ENCODE peak calls at places on chromosomes 2 and 18, in six cellular contexts. One of them, this sample, is unnamed. For H4K20me1, the result is how much of the 10 kb centered on the place peaks cover.

GRCh38 chr18:111292-112014 is 46.9 kb upstream of the USP14 start:
- DNase-seq in neural progenitor cell: peak
- DNase-seq in GM23338: peak
- DNase-seq in PC-3: peak
- DNase-seq in HCT116: no peak
- DNase-seq in MM.1S: peak
- DNase-seq in this sample: no peak

GRCh38 chr18:47251289-47252120 is at the start of gene SKOR2:
- DNase-seq in neural progenitor cell: peak
- DNase-seq in GM23338: peak
- DNase-seq in PC-3: no peak
- DNase-seq in HCT116: no peak
- DNase-seq in MM.1S: no peak
- DNase-seq in this sample: no peak

GRCh38 chr2:74045454-74045853 is 60.7 kb downstream of the TET3 start:
- DNase-seq in neural progenitor cell: no peak
- DNase-seq in GM23338: no peak
- DNase-seq in PC-3: no peak
- DNase-seq in HCT116: no peak
- DNase-seq in MM.1S: no peak
- DNase-seq in this sample: no peak

GRCh38 chr2:13474538-13474937 is 757.8 kb downstream of the TRIB2 start:
- DNase-seq in neural progenitor cell: no peak
- DNase-seq in GM23338: no peak
- DNase-seq in PC-3: peak
- DNase-seq in HCT116: no peak
- DNase-seq in MM.1S: peak
- DNase-seq in this sample: no peak

GRCh38 chr2:156399224-156399949 is 36.8 kb upstream of the GPD2 start:
- DNase-seq in neural progenitor cell: no peak
- DNase-seq in GM23338: peak
- DNase-seq in PC-3: peak
- DNase-seq in HCT116: no peak
- DNase-seq in MM.1S: no peak
- DNase-seq in this sample: no peak

GRCh38 chr2:119486886-119487285 is 37.4 kb downstream of the SCTR start:
- DNase-seq in neural progenitor cell: no peak
- DNase-seq in GM23338: no peak
- DNase-seq in PC-3: no peak
- DNase-seq in HCT116: no peak
- DNase-seq in MM.1S: no peak
- DNase-seq in this sample: no peak

GRCh38 chr2:99403084-99403483 is 65.9 kb downstream of the EIF5B start:
- DNase-seq in neural progenitor cell: no peak
- DNase-seq in GM23338: no peak
- DNase-seq in PC-3: peak
- DNase-seq in HCT116: no peak
- DNase-seq in MM.1S: no peak
- DNase-seq in this sample: no peak

GRCh38 chr2:58521803-58522602 is 280.9 kb upstream of the FANCL start:
- DNase-seq in neural progenitor cell: no peak
- DNase-seq in GM23338: no peak
- DNase-seq in PC-3: peak
- DNase-seq in HCT116: no peak
- DNase-seq in MM.1S: no peak
- DNase-seq in this sample: no peak

GRCh38 chr2:134461511-134461910 is 207.6 kb downstream of the MGAT5 start:
- DNase-seq in neural progenitor cell: no peak
- DNase-seq in GM23338: no peak
- DNase-seq in PC-3: peak
- DNase-seq in HCT116: no peak
- DNase-seq in MM.1S: no peak
- DNase-seq in this sample: no peak

GRCh38 chr18:7572837-7573236 is 5.7 kb downstream of the PTPRM start:
- DNase-seq in neural progenitor cell: no peak
- DNase-seq in GM23338: no peak
- DNase-seq in PC-3: peak
- DNase-seq in HCT116: no peak
- DNase-seq in MM.1S: peak
- DNase-seq in this sample: no peak

GRCh38 chr18:48804856-48805610 is 145.7 kb downstream of the SMAD7 start:
- DNase-seq in neural progenitor cell: no peak
- DNase-seq in GM23338: no peak
- DNase-seq in PC-3: no peak
- DNase-seq in HCT116: no peak
- DNase-seq in MM.1S: no peak
- DNase-seq in this sample: no peak

GRCh38 chr18:29156531-29156930 is 979.6 kb upstream of the CDH2 start:
- DNase-seq in neural progenitor cell: no peak
- DNase-seq in GM23338: no peak
- DNase-seq in PC-3: peak
- DNase-seq in HCT116: no peak
- DNase-seq in MM.1S: no peak
- DNase-seq in this sample: no peak

GRCh38 chr2:24855703-24856102 is 62.5 kb downstream of the CENPO start:
- DNase-seq in neural progenitor cell: peak
- DNase-seq in GM23338: no peak
- DNase-seq in PC-3: no peak
- DNase-seq in HCT116: no peak
- DNase-seq in MM.1S: no peak
- DNase-seq in this sample: no peak

GRCh38 chr2:135557533-135557932 is 26.2 kb downstream of the R3HDM1 start:
- DNase-seq in neural progenitor cell: no peak
- DNase-seq in GM23338: no peak
- DNase-seq in PC-3: no peak
- DNase-seq in HCT116: no peak
- DNase-seq in MM.1S: no peak
- DNase-seq in this sample: no peak

GRCh38 chr2:73172963-73173362 is 29.4 kb upstream of the NOTO start:
- DNase-seq in neural progenitor cell: no peak
- DNase-seq in GM23338: no peak
- DNase-seq in PC-3: no peak
- DNase-seq in HCT116: no peak
- DNase-seq in MM.1S: no peak
- DNase-seq in this sample: no peak

GRCh38 chr2:218027426-218028188 is 24.8 kb upstream of the TNS1 start:
- DNase-seq in neural progenitor cell: no peak
- DNase-seq in GM23338: no peak
- DNase-seq in PC-3: no peak
- DNase-seq in HCT116: no peak
- DNase-seq in MM.1S: no peak
- DNase-seq in this sample: no peak

GRCh38 chr2:39419282-39420223 is 17.5 kb downstream of the MAP4K3 start:
- DNase-seq in neural progenitor cell: no peak
- DNase-seq in GM23338: no peak
- DNase-seq in PC-3: no peak
- DNase-seq in HCT116: no peak
- DNase-seq in MM.1S: no peak
- DNase-seq in this sample: no peak

GRCh38 chr2:16046649-16047048 is 106.3 kb downstream of the MYCN start:
- DNase-seq in neural progenitor cell: no peak
- DNase-seq in GM23338: no peak
- DNase-seq in PC-3: no peak
- DNase-seq in HCT116: no peak
- DNase-seq in MM.1S: no peak
- DNase-seq in this sample: no peak

GRCh38 chr2:16049406-16049805 is 109.1 kb downstream of the MYCN start:
- DNase-seq in neural progenitor cell: no peak
- DNase-seq in GM23338: no peak
- DNase-seq in PC-3: no peak
- DNase-seq in HCT116: no peak
- DNase-seq in MM.1S: no peak
- DNase-seq in this sample: no peak

GRCh38 chr2:16045653-16046352 is 105.5 kb downstream of the MYCN start:
- DNase-seq in neural progenitor cell: no peak
- DNase-seq in GM23338: no peak
- DNase-seq in PC-3: no peak
- DNase-seq in HCT116: no peak
- DNase-seq in MM.1S: no peak
- DNase-seq in this sample: no peak

GRCh38 chr2:16048466-16048865 is 108.1 kb downstream of the MYCN start:
- DNase-seq in neural progenitor cell: no peak
- DNase-seq in GM23338: no peak
- DNase-seq in PC-3: no peak
- DNase-seq in HCT116: no peak
- DNase-seq in MM.1S: no peak
- DNase-seq in this sample: no peak

DNA sequence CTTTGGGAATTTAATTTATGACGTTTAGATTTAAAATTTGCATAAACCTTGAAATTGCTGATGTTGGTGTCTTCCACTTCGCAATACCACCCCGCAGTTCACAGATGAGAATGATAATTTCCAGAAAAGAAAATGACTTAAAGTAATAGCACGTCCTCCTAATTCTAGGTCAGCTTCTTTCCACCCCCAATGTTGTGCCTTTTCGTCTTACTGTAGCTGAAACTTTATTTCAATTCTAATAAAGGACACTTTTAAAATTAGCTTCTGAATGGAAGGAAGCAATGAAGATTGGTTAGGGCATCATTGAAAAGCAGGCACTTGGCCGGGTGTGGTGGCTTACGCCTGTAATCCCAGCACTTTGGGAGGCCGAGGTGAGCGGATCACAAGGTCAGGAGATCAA is 107.4 kb downstream of the MYCN start:
- DNase-seq in neural progenitor cell: no peak
- DNase-seq in GM23338: no peak
- DNase-seq in PC-3: no peak
- DNase-seq in HCT116: no peak
- DNase-seq in MM.1S: no peak
- DNase-seq in this sample: no peak
- TF ChIP-seq EZH2phosphoT487 in neural progenitor cell: no peak
- TF ChIP-seq EZH2phosphoT487 in GM23338: no peak
- TF ChIP-seq EZH2phosphoT487 in PC-3: no peak
- TF ChIP-seq EZH2phosphoT487 in HCT116: no peak
- TF ChIP-seq EZH2phosphoT487 in MM.1S: no peak
- TF ChIP-seq EZH2phosphoT487 in this sample: no peak

GRCh38 chr2:238202326-238203103 is 980 bp downstream of the ILKAP start:
- DNase-seq in neural progenitor cell: peak
- DNase-seq in GM23338: peak
- DNase-seq in PC-3: no peak
- DNase-seq in HCT116: no peak
- DNase-seq in MM.1S: peak
- DNase-seq in this sample: peak
- H4K20me1 ChIP-seq in neural progenitor cell: half or more
- H4K20me1 ChIP-seq in GM23338: under half
- H4K20me1 ChIP-seq in PC-3: under half
- H4K20me1 ChIP-seq in HCT116: under half
- H4K20me1 ChIP-seq in MM.1S: under half
- H4K20me1 ChIP-seq in this sample: under half

DNA sequence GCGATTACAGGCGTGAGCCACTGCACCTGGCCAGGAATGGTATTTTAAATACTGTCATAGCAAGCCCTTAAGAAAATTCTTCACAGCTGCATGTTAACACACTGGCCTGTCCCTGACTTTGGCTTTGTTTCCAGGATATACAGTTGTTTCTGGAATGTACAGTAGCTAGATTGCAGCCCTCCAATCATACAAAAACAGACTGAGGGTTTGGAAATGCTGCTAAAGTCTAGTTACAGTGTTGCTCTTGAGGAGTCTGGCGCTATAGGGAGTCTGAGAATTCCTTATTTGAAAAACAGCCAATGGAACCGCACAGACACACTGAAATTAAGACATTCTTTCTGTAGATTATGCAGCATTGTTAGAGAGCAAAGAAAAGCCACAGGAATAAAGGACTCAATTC is 37.7 kb downstream of the STON1 start:
- DNase-seq in neural progenitor cell: no peak
- DNase-seq in GM23338: no peak
- DNase-seq in PC-3: no peak
- DNase-seq in HCT116: no peak
- DNase-seq in MM.1S: no peak
- DNase-seq in this sample: no peak
- TF ChIP-seq EZH2phosphoT487 in neural progenitor cell: no peak
- TF ChIP-seq EZH2phosphoT487 in GM23338: no peak
- TF ChIP-seq EZH2phosphoT487 in PC-3: no peak
- TF ChIP-seq EZH2phosphoT487 in HCT116: no peak
- TF ChIP-seq EZH2phosphoT487 in MM.1S: no peak
- TF ChIP-seq EZH2phosphoT487 in this sample: no peak

GRCh38 chr2:235537186-235537585 is 43.3 kb downstream of the AGAP1 start:
- DNase-seq in neural progenitor cell: no peak
- DNase-seq in GM23338: no peak
- DNase-seq in PC-3: no peak
- DNase-seq in HCT116: no peak
- DNase-seq in MM.1S: no peak
- DNase-seq in this sample: no peak

GRCh38 chr2:235535423-235536130 is 41.7 kb downstream of the AGAP1 start:
- DNase-seq in neural progenitor cell: no peak
- DNase-seq in GM23338: no peak
- DNase-seq in PC-3: no peak
- DNase-seq in HCT116: no peak
- DNase-seq in MM.1S: no peak
- DNase-seq in this sample: no peak

GRCh38 chr2:235537587-235537986 is 43.7 kb downstream of the AGAP1 start:
- DNase-seq in neural progenitor cell: no peak
- DNase-seq in GM23338: no peak
- DNase-seq in PC-3: no peak
- DNase-seq in HCT116: no peak
- DNase-seq in MM.1S: no peak
- DNase-seq in this sample: no peak

GRCh38 chr2:235534608-235535422 is 41.0 kb downstream of the AGAP1 start:
- DNase-seq in neural progenitor cell: no peak
- DNase-seq in GM23338: no peak
- DNase-seq in PC-3: no peak
- DNase-seq in HCT116: no peak
- DNase-seq in MM.1S: no peak
- DNase-seq in this sample: no peak

DNA sequence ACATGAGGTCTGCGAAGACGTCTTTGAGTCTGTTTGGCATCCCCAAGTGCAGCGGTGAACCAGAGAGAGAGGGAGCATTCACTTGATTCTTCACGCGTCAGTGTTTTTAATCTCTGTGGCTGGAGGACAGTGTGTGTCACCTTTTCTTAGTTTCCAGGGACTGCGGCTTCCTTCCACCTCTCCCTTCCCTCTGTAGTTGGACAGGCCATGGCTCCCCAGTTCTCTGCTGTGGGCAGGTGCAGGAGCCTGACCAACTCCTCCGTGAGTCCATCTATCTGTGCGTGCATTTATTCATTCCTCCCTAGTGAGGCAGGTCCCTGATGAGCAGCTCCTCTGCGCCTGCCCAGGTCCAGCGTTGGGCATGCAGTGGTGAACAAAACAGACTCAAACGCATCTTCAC is 42.9 kb downstream of the AGAP1 start:
- DNase-seq in neural progenitor cell: no peak
- DNase-seq in GM23338: no peak
- DNase-seq in PC-3: no peak
- DNase-seq in HCT116: no peak
- DNase-seq in MM.1S: no peak
- DNase-seq in this sample: no peak
- H4K20me1 ChIP-seq in neural progenitor cell: half or more
- H4K20me1 ChIP-seq in GM23338: under half
- H4K20me1 ChIP-seq in PC-3: under half
- H4K20me1 ChIP-seq in HCT116: under half
- H4K20me1 ChIP-seq in MM.1S: under half
- H4K20me1 ChIP-seq in this sample: under half